ENCODE peak calls at places on chromosomes 13 and 19, in nine cellular contexts. L, T, F, C, E, W, I, V and G are unnamed samples.

GRCh38 chr13:97316390-97316789 is 94.3 kb downstream of the MBNL2 start:
- DNase-seq in T (no peak), E (no peak), W (no peak), L (no peak), V (no peak), C (no peak), I (no peak), F (no peak), G (no peak)

GRCh38 chr13:30616927-30617314 is 799 bp upstream of the USPL1 start:
- DNase-seq in V (peak), C (no peak), E (peak), F (no peak), T (peak), I (peak), L (peak), W (peak), G (peak)

GRCh38 chr13:29922896-29923295 is 72.5 kb upstream of the UBL3 start:
- DNase-seq in C (no peak), W (no peak), V (no peak), T (no peak), E (no peak), F (no peak), L (no peak), I (no peak), G (no peak)

GRCh38 chr19:34391813-34392212 is 12.4 kb upstream of the PDCD2L start:
- DNase-seq in C (no peak), V (no peak), W (peak), T (no peak), F (no peak), I (no peak), E (no peak), L (no peak), G (no peak)

GRCh38 chr19:46412983-46413261 is 442 bp downstream of the CCDC8 start:
- DNase-seq in I (no peak), W (no peak), E (no peak), L (no peak), F (no peak), C (no peak), T (no peak), V (no peak), G (no peak)

GRCh38 chr19:48513289-48514122 is 1.9 kb upstream of the LMTK3 start:
- DNase-seq in F (peak), L (no peak), E (peak), V (no peak), W (peak), T (peak), C (peak), I (no peak), G (peak)

GRCh38 chr13:98906746-98907502 is 70.9 kb downstream of the DOCK9 start:
- DNase-seq in F (no peak), E (no peak), W (no peak), I (no peak), C (no peak), L (no peak), T (no peak), V (no peak), G (no peak)

GRCh38 chr19:6712692-6713670 is 7.5 kb downstream of the C3 start:
- DNase-seq in I (no peak), W (no peak), F (no peak), C (no peak), T (no peak), V (no peak), E (no peak), L (no peak), G (no peak)

GRCh38 chr13:106533101-106533939 is 2.1 kb downstream of the EFNB2 start:
- DNase-seq in V (peak), C (peak), I (peak), T (peak), E (peak), F (peak), L (no peak), W (peak), G (peak)

GRCh38 chr19:55667958-55668357 is 7.1 kb upstream of the EPN1 start:
- DNase-seq in L (no peak), F (no peak), I (no peak), W (peak), V (no peak), T (no peak), C (no peak), E (peak), G (no peak)

GRCh38 chr13:40077396-40078027 is 422.1 kb downstream of the COG6 start:
- DNase-seq in L (no peak), T (no peak), E (no peak), I (no peak), V (no peak), F (no peak), W (peak), C (no peak), G (no peak)

GRCh38 chr13:40665754-40666057 is 735 bp downstream of the FOXO1 start:
- DNase-seq in E (no peak), T (no peak), V (no peak), W (peak), C (peak), I (no peak), L (no peak), F (no peak), G (no peak)

GRCh38 chr19:5615756-5616327 is 6.7 kb downstream of the SAFB2 start:
- DNase-seq in F (no peak), V (peak), I (no peak), T (no peak), L (no peak), E (no peak), C (no peak), W (no peak), G (no peak)

GRCh38 chr19:44785993-44786392 is 8.3 kb downstream of the CBLC start:
- DNase-seq in F (no peak), E (no peak), L (no peak), V (no peak), C (no peak), W (no peak), T (no peak), I (no peak), G (no peak)

GRCh38 chr13:59281453-59281852 is 882.3 kb downstream of the DIAPH3 start:
- DNase-seq in W (no peak), C (no peak), F (no peak), T (no peak), I (no peak), E (no peak), L (no peak), V (no peak), G (no peak)

GRCh38 chr13:39484506-39485313 is 118.3 kb downstream of the LHFPL6 start:
- DNase-seq in L (no peak), T (no peak), I (no peak), C (no peak), V (no peak), W (no peak), E (no peak), F (no peak), G (no peak)

GRCh38 chr19:15812059-15812722 is 3.3 kb downstream of the OR10H1 start:
- DNase-seq in I (no peak), W (peak), L (no peak), T (no peak), C (no peak), F (no peak), V (no peak), E (no peak), G (no peak)

GRCh38 chr19:6062961-6063575 is 47.2 kb downstream of the RFX2 start:
- DNase-seq in I (peak), V (peak), C (no peak), W (no peak), E (no peak), T (no peak), L (no peak), F (no peak), G (no peak)

GRCh38 chr19:40424637-40425449 is 949 bp downstream of the SERTAD1 start:
- DNase-seq in W (no peak), V (no peak), T (no peak), F (no peak), L (no peak), C (no peak), E (no peak), I (no peak), G (no peak)

GRCh38 chr19:16371540-16371986 is 46.9 kb downstream of the KLF2 start:
- DNase-seq in T (no peak), V (no peak), W (no peak), C (no peak), L (no peak), I (no peak), E (no peak), F (no peak), G (no peak)

GRCh38 chr13:62643007-62643483 is 1227.4 kb upstream of the PCDH20 start:
- DNase-seq in T (no peak), L (no peak), V (no peak), I (no peak), C (no peak), F (no peak), W (peak), E (no peak), G (no peak)

GRCh38 chr19:54905908-54906511 is at the start of gene NCR1:
- DNase-seq in F (no peak), L (no peak), C (no peak), W (no peak), I (no peak), T (no peak), E (no peak), V (no peak), G (no peak)

GRCh38 chr19:3471954-3472655 is 8.2 kb downstream of the SMIM24 start:
- DNase-seq in F (peak), L (no peak), W (peak), C (peak), T (peak), V (no peak), I (no peak), E (peak), G (no peak)

GRCh38 chr19:17846146-17846545 is 1.6 kb downstream of the JAK3 start:
- DNase-seq in C (no peak), V (no peak), E (no peak), F (no peak), W (no peak), I (no peak), T (no peak), L (no peak), G (no peak)

GRCh38 chr19:46284635-46285034 is 12.2 kb upstream of the HIF3A start:
- DNase-seq in T (no peak), W (no peak), F (no peak), C (no peak), E (no peak), V (no peak), L (no peak), I (no peak), G (no peak)

GRCh38 chr13:48231080-48231479 is 1.9 kb upstream of the ITM2B start:
- DNase-seq in W (no peak), C (no peak), L (no peak), T (no peak), F (no peak), I (no peak), V (no peak), E (no peak), G (no peak)

GRCh38 chr13:38766799-38767198 is 79.9 kb downstream of the FREM2 start:
- DNase-seq in W (no peak), C (no peak), V (no peak), E (no peak), F (no peak), T (no peak), I (no peak), L (no peak), G (no peak)

GRCh38 chr13:24644051-24644450 is 36.2 kb upstream of the ATP12A start:
- DNase-seq in W (no peak), L (no peak), E (no peak), F (no peak), I (no peak), T (no peak), C (no peak), V (no peak), G (no peak)

GRCh38 chr19:40754611-40755247 is 3.7 kb downstream of the SNRPA start:
- DNase-seq in C (no peak), F (no peak), W (no peak), I (no peak), T (no peak), L (no peak), E (peak), V (no peak), G (no peak)

GRCh38 chr13:91135949-91136348 is 211.5 kb upstream of the MIR17HG start:
- DNase-seq in I (no peak), L (no peak), C (no peak), T (peak), F (no peak), W (no peak), V (no peak), E (no peak), G (no peak)
- TF ChIP-seq CTCF in I (no peak), L (no peak), C (no peak), T (no peak), F (no peak), W (no peak), V (no peak), E (no peak), G (no peak)

GRCh38 chr13:45464687-45465453 is at the start of gene COG3:
- DNase-seq in I (peak), W (peak), T (peak), F (peak), C (peak), E (peak), V (peak), L (peak), G (peak)
- TF ChIP-seq CTCF in I (no peak), W (peak), T (peak), F (peak), C (no peak), E (peak), V (peak), L (no peak), G (peak)

DNA sequence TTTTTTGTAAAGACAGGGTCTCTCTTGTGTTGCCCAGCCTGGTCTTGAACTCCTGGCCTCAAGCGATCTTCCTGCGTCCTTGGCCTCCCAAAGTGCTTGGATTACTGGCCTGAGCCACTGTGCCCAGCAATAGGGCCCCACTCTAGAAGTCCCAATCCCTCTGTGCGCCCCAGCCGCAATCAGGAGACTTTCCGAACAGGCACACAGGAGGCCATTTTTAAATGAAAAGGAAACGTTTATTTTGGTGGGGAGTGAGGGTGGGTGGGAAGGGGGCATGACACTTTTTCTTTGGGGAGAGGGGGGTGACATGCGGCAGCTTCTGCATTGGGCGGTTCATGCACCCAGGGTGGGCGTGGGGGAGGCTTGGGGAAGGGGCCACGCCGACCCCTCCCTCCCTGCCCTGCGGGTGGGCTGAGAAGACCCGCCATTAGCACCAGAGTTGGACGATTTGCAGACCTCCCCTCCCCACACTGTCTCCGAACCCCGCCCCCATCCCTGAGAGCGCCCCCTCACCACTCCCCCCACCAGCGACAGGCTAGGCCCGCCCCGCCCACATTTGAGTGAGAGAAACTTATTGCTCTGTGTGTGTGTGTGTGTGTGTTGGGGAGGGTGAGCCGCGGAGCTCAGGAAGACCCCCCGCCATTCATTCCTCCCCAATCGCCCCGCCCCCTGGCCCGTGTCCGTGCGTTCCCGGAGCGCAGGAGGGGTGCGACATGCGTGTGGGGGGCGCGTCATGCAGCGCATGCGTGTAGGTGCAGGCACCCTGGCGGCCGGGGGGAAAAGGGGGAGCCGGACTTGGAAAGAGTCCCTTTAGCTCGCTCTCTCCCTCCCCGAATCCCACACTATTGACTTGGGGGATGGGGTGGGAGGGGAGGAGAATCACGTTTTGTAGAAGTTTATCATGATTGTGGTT is 17.2 kb downstream of the KCNC3 start:
- DNase-seq in C (peak), W (no peak), E (no peak), V (no peak), L (no peak), F (peak), T (peak), I (no peak), G (peak)
- TF ChIP-seq CTCF in C (no peak), W (no peak), E (no peak), V (no peak), L (no peak), F (no peak), T (no peak), I (no peak), G (peak)

DNA sequence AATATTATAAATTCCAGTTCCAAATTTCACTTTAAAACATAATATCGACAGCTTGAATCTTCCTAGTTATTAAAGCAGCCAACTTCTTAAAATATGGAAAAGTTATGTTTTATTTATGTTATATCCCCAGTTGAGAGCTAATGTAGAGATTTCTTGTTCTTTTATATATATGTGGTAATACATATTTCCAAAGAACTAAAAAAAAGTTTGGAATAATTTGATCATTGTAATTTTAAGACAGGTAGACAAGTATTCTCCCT is 781 bp upstream of the TBC1D4 start:
- DNase-seq in L (no peak), V (no peak), C (no peak), F (no peak), T (no peak), E (no peak), I (no peak), W (no peak), G (no peak)
- TF ChIP-seq CTCF in L (no peak), V (no peak), C (peak), F (peak), T (no peak), E (no peak), I (no peak), W (peak), G (no peak)

GRCh38 chr19:50794074-50794777 is 4.0 kb downstream of the ACP4 start:
- DNase-seq in F (no peak), E (peak), L (no peak), V (no peak), T (peak), C (no peak), W (no peak), I (no peak), G (no peak)
- TF ChIP-seq CTCF in F (peak), E (peak), L (no peak), V (no peak), T (peak), C (no peak), W (no peak), I (no peak), G (peak)

GRCh38 chr13:28268800-28269223 is 130.5 kb downstream of the PAN3 start:
- DNase-seq in E (no peak), W (no peak), L (no peak), F (no peak), I (no peak), T (no peak), V (no peak), C (no peak), G (no peak)

GRCh38 chr13:28273919-28274318 is 135.6 kb downstream of the PAN3 start:
- DNase-seq in T (no peak), I (no peak), V (no peak), E (no peak), L (no peak), W (no peak), F (no peak), C (no peak), G (no peak)
- TF ChIP-seq CTCF in T (peak), I (no peak), V (no peak), E (no peak), L (no peak), W (no peak), F (no peak), C (no peak), G (no peak)

DNA sequence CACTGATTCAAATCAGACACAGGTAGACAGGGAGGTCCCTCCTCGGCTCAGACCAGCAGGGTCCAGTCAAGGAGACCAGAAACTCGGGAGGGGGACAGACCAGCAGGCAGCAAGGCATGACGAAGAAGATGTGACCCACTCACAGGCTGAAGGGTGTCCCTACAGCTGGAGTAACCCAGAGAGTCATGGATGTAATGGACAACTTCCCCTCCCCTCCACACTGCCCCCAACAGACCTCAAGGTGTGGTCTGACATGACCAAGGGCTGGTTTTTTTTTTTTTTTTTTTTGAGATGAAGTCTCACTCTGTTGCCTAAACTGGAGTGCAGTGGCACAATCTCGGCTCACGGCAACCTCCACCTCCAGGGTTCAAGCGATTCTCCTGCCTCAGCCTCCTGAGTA is 34.1 kb downstream of the PBX4 start:
- DNase-seq in C (no peak), L (no peak), T (no peak), E (no peak), V (no peak), W (no peak), F (no peak), I (no peak), G (no peak)
- TF ChIP-seq CTCF in C (no peak), L (no peak), T (no peak), E (no peak), V (no peak), W (no peak), F (no peak), I (no peak), G (no peak)

DNA sequence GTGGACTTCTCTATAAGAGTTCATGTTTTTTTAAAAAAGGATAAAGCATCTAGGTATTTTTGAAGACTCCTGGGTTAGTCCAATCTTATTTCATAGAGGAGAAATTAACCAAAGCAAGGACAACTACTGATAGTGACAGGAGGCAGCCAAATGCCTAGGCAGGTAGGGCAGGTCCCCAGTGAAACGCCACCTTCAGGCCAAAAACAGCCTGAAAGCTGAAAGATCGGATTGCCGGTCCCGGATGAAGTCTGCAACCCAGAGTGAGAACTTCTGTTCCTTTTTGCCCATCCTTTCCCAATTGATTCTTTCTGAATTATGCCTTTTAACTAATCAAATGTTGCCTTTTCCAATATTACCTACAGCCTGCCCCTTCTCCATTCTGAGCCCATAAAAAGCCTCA is 6.1 kb upstream of the GGACT start:
- DNase-seq in E (peak), F (no peak), C (peak), W (no peak), T (peak), V (no peak), L (no peak), I (no peak), G (no peak)
- TF ChIP-seq CTCF in E (peak), F (peak), C (peak), W (no peak), T (peak), V (no peak), L (no peak), I (no peak), G (peak)

GRCh38 chr13:110813646-110814624 is 100.4 kb downstream of the ING1 start:
- DNase-seq in T (peak), I (no peak), L (no peak), V (peak), W (no peak), F (no peak), C (no peak), E (no peak), G (no peak)

GRCh38 chr13:110811008-110811720 is 97.7 kb downstream of the ING1 start:
- DNase-seq in V (peak), C (no peak), E (no peak), T (no peak), F (no peak), W (no peak), L (no peak), I (no peak), G (no peak)

GRCh38 chr13:110811751-110812110 is 98.2 kb downstream of the ING1 start:
- DNase-seq in T (no peak), F (no peak), W (no peak), I (no peak), V (no peak), E (no peak), C (no peak), L (no peak), G (no peak)

GRCh38 chr13:110812869-110813645 is 99.6 kb downstream of the ING1 start:
- DNase-seq in E (no peak), F (no peak), T (no peak), I (no peak), W (no peak), L (no peak), V (peak), C (no peak), G (no peak)

GRCh38 chr13:110812111-110812868 is 98.8 kb downstream of the ING1 start:
- DNase-seq in I (no peak), V (peak), L (no peak), F (no peak), W (no peak), E (no peak), T (no peak), C (no peak), G (no peak)
- TF ChIP-seq CTCF in I (no peak), V (no peak), L (no peak), F (no peak), W (no peak), E (no peak), T (no peak), C (no peak), G (no peak)

GRCh38 chr19:32336259-32337111 is 8.9 kb upstream of the ZNF507 start:
- DNase-seq in V (no peak), T (no peak), W (no peak), L (no peak), I (no peak), E (no peak), F (no peak), C (no peak), G (no peak)
- TF ChIP-seq CTCF in V (no peak), T (no peak), W (peak), L (no peak), I (no peak), E (no peak), F (no peak), C (no peak), G (no peak)